ENCODE peak calls at places on chromosomes 13 and 19, in five cellular contexts. I is suprapubic skin, K is IMR-90, E is HCT116, B is spleen. R is an unnamed sample. For H3K9me3, the result is how much of the 10 kb centered on the place peaks cover.

GRCh38 chr13:76904507-76904906 is 18.3 kb upstream of the KCTD12 start:
- DNase-seq in I (no peak), K (no peak), E (no peak), B (no peak), R (no peak)

GRCh38 chr13:110073982-110074381 is 233.0 kb downstream of the COL4A1 start:
- DNase-seq in I (no peak), K (no peak), E (no peak), B (no peak), R (no peak)

GRCh38 chr13:21458816-21459701 is at the start of gene ZDHHC20:
- DNase-seq in I (peak), K (peak), E (no peak), B (peak), R (peak)

GRCh38 chr19:38952395-38953165 is 21.8 kb downstream of the MRPS12 start:
- DNase-seq in I (no peak), K (peak), E (no peak), B (peak), R (no peak)

GRCh38 chr13:109569938-109570711 is 216.3 kb downstream of the IRS2 start:
- DNase-seq in I (no peak), K (no peak), E (no peak), B (no peak), R (no peak)

GRCh38 chr19:33868821-33869412 is 72.2 kb downstream of the KCTD15 start:
- DNase-seq in I (no peak), K (no peak), E (no peak), B (peak), R (no peak)

GRCh38 chr19:13132471-13133166 is 14.6 kb downstream of the NACC1 start:
- DNase-seq in I (no peak), K (peak), E (no peak), B (no peak), R (no peak)

GRCh38 chr19:50333737-50334617 is 4.8 kb upstream of the KCNC3 start:
- DNase-seq in I (no peak), K (no peak), E (no peak), B (peak), R (peak)

GRCh38 chr19:42469311-42470239 is 26.8 kb upstream of the CXCL17 start:
- DNase-seq in I (no peak), K (no peak), E (no peak), B (no peak), R (no peak)

GRCh38 chr13:41144576-41144975 is 12.0 kb upstream of the KBTBD6 start:
- DNase-seq in I (no peak), K (no peak), E (no peak), B (no peak), R (no peak)

GRCh38 chr13:32340917-32341316 is 25.6 kb downstream of the BRCA2 start:
- DNase-seq in I (no peak), K (no peak), E (no peak), B (no peak), R (no peak)

GRCh38 chr19:32652893-32653625 is 21.9 kb downstream of the ANKRD27 start:
- DNase-seq in I (no peak), K (peak), E (no peak), B (no peak), R (peak)

GRCh38 chr13:52156724-52157251 is 2.6 kb downstream of the NEK3 start:
- DNase-seq in I (no peak), K (peak), E (no peak), B (no peak), R (no peak)

GRCh38 chr13:110447058-110447511 is 114.4 kb downstream of the RAB20 start:
- DNase-seq in I (no peak), K (peak), E (no peak), B (no peak), R (no peak)

GRCh38 chr19:7541828-7542443 is 6.4 kb downstream of the PNPLA6 start:
- DNase-seq in I (no peak), K (no peak), E (no peak), B (no peak), R (no peak)

GRCh38 chr13:66618702-66619101 is 611.4 kb downstream of the PCDH9 start:
- DNase-seq in I (no peak), K (peak), E (peak), B (no peak), R (peak)

GRCh38 chr19:2645816-2646215 is 56.7 kb downstream of the GNG7 start:
- DNase-seq in I (no peak), K (no peak), E (no peak), B (no peak), R (no peak)

GRCh38 chr13:41596190-41596589 is 138.8 kb downstream of the RGCC start:
- DNase-seq in I (no peak), K (peak), E (no peak), B (no peak), R (no peak)

GRCh38 chr19:57903298-57904174 is 12.9 kb downstream of the ZNF417 start:
- DNase-seq in I (no peak), K (peak), E (peak), B (no peak), R (no peak)

GRCh38 chr19:17489392-17490030 is 19.2 kb downstream of the SLC27A1 start:
- DNase-seq in I (no peak), K (no peak), E (no peak), B (no peak), R (no peak)
- TF ChIP-seq CTCF in I (no peak), K (no peak), E (no peak), B (no peak), R (no peak)

DNA sequence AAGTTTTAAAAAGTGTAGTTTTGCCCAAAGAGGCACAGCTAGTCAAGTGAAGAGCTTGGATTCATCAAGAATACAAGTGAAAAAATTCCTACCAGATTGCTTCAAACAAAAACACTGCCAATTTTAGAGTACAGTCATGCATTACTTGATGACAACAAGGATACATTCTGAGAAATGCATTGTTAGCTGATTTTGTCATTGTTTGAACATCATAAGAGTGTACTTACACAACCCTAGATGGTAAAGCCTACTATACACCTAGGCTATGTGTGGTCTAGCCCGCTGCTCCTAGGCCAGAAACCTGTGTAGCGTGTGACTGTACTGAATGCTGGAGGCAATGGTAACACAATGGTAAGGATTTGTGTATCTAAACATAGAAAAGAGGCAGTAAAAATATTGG is 41.1 kb downstream of the TMTC4 start:
- DNase-seq in I (no peak), K (peak), E (no peak), B (no peak), R (peak)
- H3K27ac ChIP-seq in I (no peak), K (peak), E (no peak), B (no peak), R (peak)

GRCh38 chr19:21833733-21834132 is 2.2 kb downstream of the ZNF43 start:
- DNase-seq in I (no peak), K (no peak), E (no peak), B (no peak), R (no peak)
- H3K9me3 ChIP-seq in I (under half), K (under half), E (under half), B (under half), R (under half)

DNA sequence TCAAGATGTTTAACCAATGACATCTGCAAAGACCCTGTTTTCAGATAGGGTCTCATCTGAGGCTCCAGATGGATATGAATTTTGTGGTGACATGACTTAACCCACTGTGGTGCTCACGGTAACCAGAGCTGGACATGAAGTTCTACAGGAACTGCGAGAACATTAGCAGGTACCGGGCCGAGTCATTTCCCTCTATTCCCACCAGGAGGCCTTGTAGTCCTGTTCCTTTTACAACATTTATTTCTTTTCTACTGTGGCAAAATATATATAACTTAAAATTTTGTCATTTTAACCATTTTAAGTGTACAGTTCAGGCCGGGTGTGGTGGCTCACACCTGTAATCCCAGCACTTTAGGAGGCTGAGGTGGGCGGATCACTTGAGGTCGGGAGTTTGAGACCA is 7.6 kb upstream of the TSPAN16 start:
- DNase-seq in I (no peak), K (peak), E (no peak), B (no peak), R (peak)
- TF ChIP-seq CTCF in I (peak), K (peak), E (peak), B (no peak), R (peak)

DNA sequence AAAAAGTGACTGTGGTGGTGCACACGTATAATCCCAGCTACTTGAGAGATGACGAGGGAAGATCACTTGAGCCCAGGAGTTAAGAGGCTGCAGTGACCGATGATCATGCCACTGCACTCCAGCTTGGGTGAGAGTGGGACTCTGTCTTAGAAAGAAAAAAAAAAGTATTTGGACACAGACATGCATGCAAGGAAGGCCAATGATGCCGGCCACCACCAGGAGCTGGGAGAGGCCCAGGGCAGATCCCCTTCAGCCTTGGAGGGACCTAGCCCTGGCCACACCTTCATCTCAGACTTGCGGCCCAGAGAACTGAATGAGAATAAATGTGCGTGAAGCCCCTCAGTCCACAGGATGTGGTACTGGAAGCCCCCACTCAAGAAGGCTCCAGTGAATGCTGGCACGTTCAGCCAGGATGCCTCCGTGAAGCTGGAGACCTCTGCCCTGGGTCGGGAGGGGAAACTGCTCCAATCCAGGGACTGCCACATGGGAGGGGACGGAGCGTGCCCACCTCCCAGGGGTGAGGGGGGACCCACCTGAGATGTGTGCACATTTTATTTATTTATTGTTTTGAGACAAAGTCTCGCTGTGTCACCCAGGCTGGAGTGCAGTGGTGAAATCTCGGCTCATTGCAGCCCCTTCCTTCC is 14.6 kb downstream of the TNFAIP8L1 start:
- DNase-seq in I (no peak), K (no peak), E (no peak), B (no peak), R (no peak)
- H3K27ac ChIP-seq in I (no peak), K (no peak), E (no peak), B (peak), R (no peak)